ENCODE peak calls at places on chromosomes 12 and 14, in seven cellular contexts. One of them, this sample, is unnamed.

GRCh38 chr14:20195911-20196310 is 5.2 kb downstream of the OR11G2 start:
- DNase-seq in fibroblast of lung: no peak
- DNase-seq in HepG2: no peak
- DNase-seq in kidney epithelial cell: no peak
- DNase-seq in DND-41: no peak
- DNase-seq in testis: no peak
- DNase-seq in tibial artery: no peak
- DNase-seq in this sample: no peak

GRCh38 chr12:91355150-91356006 is 172.8 kb upstream of the DCN start:
- DNase-seq in fibroblast of lung: peak
- DNase-seq in HepG2: peak
- DNase-seq in kidney epithelial cell: peak
- DNase-seq in DND-41: peak
- DNase-seq in testis: peak
- DNase-seq in tibial artery: peak
- DNase-seq in this sample: peak

GRCh38 chr12:42967850-42968249 is 378.3 kb upstream of the PRICKLE1 start:
- DNase-seq in fibroblast of lung: no peak
- DNase-seq in HepG2: no peak
- DNase-seq in kidney epithelial cell: no peak
- DNase-seq in DND-41: no peak
- DNase-seq in testis: no peak
- DNase-seq in tibial artery: no peak
- DNase-seq in this sample: no peak

GRCh38 chr12:56193025-56193578 is 3.8 kb upstream of the SMARCC2 start:
- DNase-seq in fibroblast of lung: peak
- DNase-seq in HepG2: peak
- DNase-seq in kidney epithelial cell: no peak
- DNase-seq in DND-41: peak
- DNase-seq in testis: peak
- DNase-seq in tibial artery: peak
- DNase-seq in this sample: peak

GRCh38 chr12:50174971-50175715 is 8.0 kb upstream of the CERS5 start:
- DNase-seq in fibroblast of lung: peak
- DNase-seq in HepG2: peak
- DNase-seq in kidney epithelial cell: peak
- DNase-seq in DND-41: no peak
- DNase-seq in testis: no peak
- DNase-seq in tibial artery: no peak
- DNase-seq in this sample: peak

GRCh38 chr12:43238281-43238680 is 313.7 kb downstream of the ADAMTS20 start:
- DNase-seq in fibroblast of lung: no peak
- DNase-seq in HepG2: no peak
- DNase-seq in kidney epithelial cell: no peak
- DNase-seq in DND-41: no peak
- DNase-seq in testis: no peak
- DNase-seq in tibial artery: no peak
- DNase-seq in this sample: no peak

GRCh38 chr12:532908-533565 is 73.3 kb downstream of the B4GALNT3 start:
- DNase-seq in fibroblast of lung: no peak
- DNase-seq in HepG2: no peak
- DNase-seq in kidney epithelial cell: no peak
- DNase-seq in DND-41: no peak
- DNase-seq in testis: no peak
- DNase-seq in tibial artery: no peak
- DNase-seq in this sample: no peak

GRCh38 chr14:81400202-81400678 is at the start of gene STON2:
- DNase-seq in fibroblast of lung: peak
- DNase-seq in HepG2: no peak
- DNase-seq in kidney epithelial cell: peak
- DNase-seq in DND-41: peak
- DNase-seq in testis: peak
- DNase-seq in tibial artery: no peak
- DNase-seq in this sample: peak

GRCh38 chr14:67396381-67396965 is 15.5 kb downstream of the PLEK2 start:
- DNase-seq in fibroblast of lung: no peak
- DNase-seq in HepG2: no peak
- DNase-seq in kidney epithelial cell: no peak
- DNase-seq in DND-41: no peak
- DNase-seq in testis: no peak
- DNase-seq in tibial artery: no peak
- DNase-seq in this sample: no peak

GRCh38 chr14:51298895-51299294 is 58.8 kb downstream of the TMX1 start:
- DNase-seq in fibroblast of lung: no peak
- DNase-seq in HepG2: no peak
- DNase-seq in kidney epithelial cell: no peak
- DNase-seq in DND-41: no peak
- DNase-seq in testis: no peak
- DNase-seq in tibial artery: no peak
- DNase-seq in this sample: no peak

GRCh38 chr12:123494124-123494843 is 36.3 kb downstream of the SNRNP35 start:
- DNase-seq in fibroblast of lung: no peak
- DNase-seq in HepG2: no peak
- DNase-seq in kidney epithelial cell: no peak
- DNase-seq in DND-41: no peak
- DNase-seq in testis: no peak
- DNase-seq in tibial artery: no peak
- DNase-seq in this sample: no peak

GRCh38 chr12:15444523-15444922 is 122.2 kb downstream of the PTPRO start:
- DNase-seq in fibroblast of lung: no peak
- DNase-seq in HepG2: no peak
- DNase-seq in kidney epithelial cell: no peak
- DNase-seq in DND-41: no peak
- DNase-seq in testis: no peak
- DNase-seq in tibial artery: no peak
- DNase-seq in this sample: no peak

GRCh38 chr12:112418248-112418595 is 525 bp upstream of the PTPN11 start:
- DNase-seq in fibroblast of lung: no peak
- DNase-seq in HepG2: no peak
- DNase-seq in kidney epithelial cell: no peak
- DNase-seq in DND-41: peak
- DNase-seq in testis: peak
- DNase-seq in tibial artery: no peak
- DNase-seq in this sample: no peak

GRCh38 chr12:10189653-10190052 is 10.8 kb downstream of the TMEM52B start:
- DNase-seq in fibroblast of lung: peak
- DNase-seq in HepG2: no peak
- DNase-seq in kidney epithelial cell: no peak
- DNase-seq in DND-41: no peak
- DNase-seq in testis: peak
- DNase-seq in tibial artery: no peak
- DNase-seq in this sample: no peak

GRCh38 chr14:39469094-39469710 is 37.0 kb upstream of the FBXO33 start:
- DNase-seq in fibroblast of lung: peak
- DNase-seq in HepG2: peak
- DNase-seq in kidney epithelial cell: no peak
- DNase-seq in DND-41: peak
- DNase-seq in testis: peak
- DNase-seq in tibial artery: no peak
- DNase-seq in this sample: no peak

GRCh38 chr14:29740491-29740890 is 187.2 kb downstream of the PRKD1 start:
- DNase-seq in fibroblast of lung: no peak
- DNase-seq in HepG2: no peak
- DNase-seq in kidney epithelial cell: no peak
- DNase-seq in DND-41: no peak
- DNase-seq in testis: no peak
- DNase-seq in tibial artery: no peak
- DNase-seq in this sample: no peak

GRCh38 chr12:47818701-47819543 is 781 bp downstream of the HDAC7 start:
- DNase-seq in fibroblast of lung: no peak
- DNase-seq in HepG2: peak
- DNase-seq in kidney epithelial cell: no peak
- DNase-seq in DND-41: peak
- DNase-seq in testis: peak
- DNase-seq in tibial artery: peak
- DNase-seq in this sample: no peak

GRCh38 chr12:11654338-11654737 is 4.9 kb downstream of the ETV6 start:
- DNase-seq in fibroblast of lung: no peak
- DNase-seq in HepG2: no peak
- DNase-seq in kidney epithelial cell: no peak
- DNase-seq in DND-41: no peak
- DNase-seq in testis: no peak
- DNase-seq in tibial artery: no peak
- DNase-seq in this sample: no peak

GRCh38 chr12:16359512-16360491 is 12.4 kb downstream of the MGST1 start:
- DNase-seq in fibroblast of lung: peak
- DNase-seq in HepG2: peak
- DNase-seq in kidney epithelial cell: no peak
- DNase-seq in DND-41: peak
- DNase-seq in testis: peak
- DNase-seq in tibial artery: no peak
- DNase-seq in this sample: no peak

GRCh38 chr12:75666126-75666979 is 154.9 kb upstream of the KRR1 start:
- DNase-seq in fibroblast of lung: no peak
- DNase-seq in HepG2: peak
- DNase-seq in kidney epithelial cell: peak
- DNase-seq in DND-41: no peak
- DNase-seq in testis: no peak
- DNase-seq in tibial artery: no peak
- DNase-seq in this sample: no peak

GRCh38 chr12:95674631-95675030 is 115.9 kb downstream of the NTN4 start:
- DNase-seq in fibroblast of lung: peak
- DNase-seq in HepG2: peak
- DNase-seq in kidney epithelial cell: no peak
- DNase-seq in DND-41: no peak
- DNase-seq in testis: no peak
- DNase-seq in tibial artery: no peak
- DNase-seq in this sample: no peak

GRCh38 chr12:10641735-10642500 is 28.5 kb upstream of the MAGOHB start:
- DNase-seq in fibroblast of lung: peak
- DNase-seq in HepG2: no peak
- DNase-seq in kidney epithelial cell: peak
- DNase-seq in DND-41: no peak
- DNase-seq in testis: no peak
- DNase-seq in tibial artery: no peak
- DNase-seq in this sample: no peak

GRCh38 chr14:100015251-100015655 is 50.0 kb upstream of the EVL start:
- DNase-seq in fibroblast of lung: peak
- DNase-seq in HepG2: no peak
- DNase-seq in kidney epithelial cell: no peak
- DNase-seq in DND-41: no peak
- DNase-seq in testis: no peak
- DNase-seq in tibial artery: no peak
- DNase-seq in this sample: no peak

GRCh38 chr12:14999421-15000047 is 26.7 kb downstream of the PDE6H start:
- DNase-seq in fibroblast of lung: peak
- DNase-seq in HepG2: no peak
- DNase-seq in kidney epithelial cell: no peak
- DNase-seq in DND-41: no peak
- DNase-seq in testis: peak
- DNase-seq in tibial artery: no peak
- DNase-seq in this sample: peak

GRCh38 chr14:52960627-52961026 is 9.8 kb upstream of the FERMT2 start:
- DNase-seq in fibroblast of lung: no peak
- DNase-seq in HepG2: no peak
- DNase-seq in kidney epithelial cell: no peak
- DNase-seq in DND-41: no peak
- DNase-seq in testis: no peak
- DNase-seq in tibial artery: no peak
- DNase-seq in this sample: no peak

DNA sequence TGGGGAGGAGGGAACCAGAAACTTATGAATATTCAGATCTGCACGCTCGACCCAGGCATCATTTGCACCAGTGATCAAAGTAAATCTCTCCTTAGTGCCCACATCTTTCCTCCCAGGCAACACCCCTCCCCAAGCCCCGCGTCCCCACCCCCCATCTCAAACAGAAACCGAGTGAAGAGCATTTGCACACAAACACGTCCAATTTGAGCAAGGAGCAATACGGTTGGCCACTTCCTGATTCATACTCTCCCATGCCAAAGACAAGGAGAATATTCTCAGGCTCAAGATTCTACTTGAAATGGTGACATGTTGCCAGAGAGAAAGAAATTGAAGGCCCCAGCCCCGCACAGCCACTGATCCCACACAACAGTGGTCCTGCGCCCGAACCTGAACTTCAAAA is 7.1 kb downstream of the FOXN3 start:
- DNase-seq in fibroblast of lung: no peak
- DNase-seq in HepG2: no peak
- DNase-seq in kidney epithelial cell: no peak
- DNase-seq in DND-41: no peak
- DNase-seq in testis: no peak
- DNase-seq in tibial artery: no peak
- DNase-seq in this sample: no peak
- H3K4me3 ChIP-seq in fibroblast of lung: no peak
- H3K4me3 ChIP-seq in HepG2: no peak
- H3K4me3 ChIP-seq in kidney epithelial cell: no peak
- H3K4me3 ChIP-seq in DND-41: no peak
- H3K4me3 ChIP-seq in testis: no peak
- H3K4me3 ChIP-seq in tibial artery: no peak
- H3K4me3 ChIP-seq in this sample: no peak

DNA sequence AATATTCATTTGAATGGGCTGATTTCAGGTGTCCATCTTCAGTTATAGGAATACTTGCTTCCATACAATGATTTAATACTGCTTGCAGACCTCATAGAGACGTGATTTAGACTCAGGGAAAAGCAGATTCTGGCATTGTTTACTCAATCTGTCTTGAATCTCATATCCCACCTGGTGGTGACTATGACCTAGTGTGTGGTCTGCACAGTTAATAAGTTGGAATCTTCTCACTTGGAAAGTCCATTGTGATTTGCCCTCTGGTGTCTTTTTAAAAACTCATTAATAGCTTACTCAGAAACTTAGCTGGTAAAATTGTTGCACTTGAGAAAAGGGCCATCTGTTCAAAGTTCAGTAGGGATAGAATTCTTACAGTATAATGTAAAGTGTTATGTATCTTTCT is 106.0 kb downstream of the PELI2 start:
- DNase-seq in fibroblast of lung: peak
- DNase-seq in HepG2: no peak
- DNase-seq in kidney epithelial cell: peak
- DNase-seq in DND-41: no peak
- DNase-seq in testis: no peak
- DNase-seq in tibial artery: no peak
- DNase-seq in this sample: no peak
- TF ChIP-seq CTCF in fibroblast of lung: no peak
- TF ChIP-seq CTCF in HepG2: no peak
- TF ChIP-seq CTCF in kidney epithelial cell: peak
- TF ChIP-seq CTCF in DND-41: no peak
- TF ChIP-seq CTCF in testis: no peak
- TF ChIP-seq CTCF in tibial artery: no peak
- TF ChIP-seq CTCF in this sample: peak

DNA sequence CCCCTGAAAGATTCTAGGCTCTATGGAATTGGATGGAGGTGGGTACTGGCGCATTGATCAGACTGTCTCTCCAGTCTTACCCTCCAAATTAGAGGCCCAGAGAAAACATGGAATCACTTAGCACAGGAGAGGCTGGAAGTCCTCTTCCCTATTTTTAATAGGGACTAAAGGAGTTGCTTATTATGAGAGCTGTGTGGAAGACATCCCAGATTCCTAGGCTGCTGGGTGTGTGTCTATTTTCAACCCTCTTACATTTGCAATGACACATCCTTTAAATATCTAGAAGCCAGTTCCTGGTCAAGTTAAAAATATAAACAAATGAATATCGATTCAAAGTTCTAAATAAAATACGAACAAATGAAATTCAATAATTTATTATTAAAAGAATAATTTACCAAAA is 58.3 kb upstream of the ARID2 start:
- DNase-seq in fibroblast of lung: peak
- DNase-seq in HepG2: no peak
- DNase-seq in kidney epithelial cell: no peak
- DNase-seq in DND-41: no peak
- DNase-seq in testis: no peak
- DNase-seq in tibial artery: no peak
- DNase-seq in this sample: no peak
- H3K4me3 ChIP-seq in fibroblast of lung: no peak
- H3K4me3 ChIP-seq in HepG2: no peak
- H3K4me3 ChIP-seq in kidney epithelial cell: no peak
- H3K4me3 ChIP-seq in DND-41: no peak
- H3K4me3 ChIP-seq in testis: no peak
- H3K4me3 ChIP-seq in tibial artery: no peak
- H3K4me3 ChIP-seq in this sample: no peak

GRCh38 chr12:6849427-6849826 is 1.7 kb downstream of the CDCA3 start:
- DNase-seq in fibroblast of lung: no peak
- DNase-seq in HepG2: no peak
- DNase-seq in kidney epithelial cell: no peak
- DNase-seq in DND-41: no peak
- DNase-seq in testis: no peak
- DNase-seq in tibial artery: no peak
- DNase-seq in this sample: no peak
- TF ChIP-seq CTCF in fibroblast of lung: no peak
- TF ChIP-seq CTCF in HepG2: no peak
- TF ChIP-seq CTCF in kidney epithelial cell: no peak
- TF ChIP-seq CTCF in DND-41: no peak
- TF ChIP-seq CTCF in testis: no peak
- TF ChIP-seq CTCF in tibial artery: no peak
- TF ChIP-seq CTCF in this sample: no peak